ENCODE peak calls at places on chromosomes 1 and 21, in five cellular contexts. H is GM12878, K is HepG2, T is K562, Q is H1. C is an unnamed sample.

GRCh38 chr1:211928222-211928856 is 97.8 kb upstream of the LPGAT1 start:
- DNase-seq in H (no peak), K (peak), T (peak), Q (no peak), C (no peak)

GRCh38 chr1:182580736-182581135 is 8.3 kb downstream of the RNASEL start:
- DNase-seq in H (no peak), K (no peak), T (no peak), Q (no peak), C (no peak)

GRCh38 chr1:112509005-112509659 is 367 bp downstream of the WNT2B start:
- DNase-seq in H (no peak), K (no peak), T (no peak), Q (peak), C (no peak)

GRCh38 chr1:24743404-24744211 is 1.6 kb upstream of the CLIC4 start:
- DNase-seq in H (no peak), K (no peak), T (peak), Q (no peak), C (no peak)

GRCh38 chr1:231390071-231390470 is 32.0 kb downstream of the EGLN1 start:
- DNase-seq in H (no peak), K (no peak), T (no peak), Q (no peak), C (no peak)

GRCh38 chr1:26785611-26786436 is 1.9 kb upstream of the PIGV start:
- DNase-seq in H (no peak), K (no peak), T (peak), Q (no peak), C (no peak)

GRCh38 chr1:172637522-172637921 is 21.4 kb upstream of the FASLG start:
- DNase-seq in H (no peak), K (peak), T (peak), Q (no peak), C (no peak)

GRCh38 chr1:228276361-228276831 is 68.6 kb downstream of the OBSCN start:
- DNase-seq in H (no peak), K (no peak), T (no peak), Q (no peak), C (no peak)

GRCh38 chr1:118507391-118507790 is 322.4 kb upstream of the SPAG17 start:
- DNase-seq in H (no peak), K (no peak), T (no peak), Q (no peak), C (no peak)

GRCh38 chr1:110328274-110328673 is 10.9 kb upstream of the RBM15 start:
- DNase-seq in H (no peak), K (no peak), T (peak), Q (no peak), C (no peak)

GRCh38 chr21:30552782-30553181 is 8.3 kb downstream of the KRTAP19-7 start:
- DNase-seq in H (no peak), K (no peak), T (no peak), Q (no peak), C (no peak)

GRCh38 chr1:104780470-104781078 is 1030.9 kb downstream of the AMY1C start:
- DNase-seq in H (no peak), K (peak), T (peak), Q (no peak), C (peak)

GRCh38 chr1:236066054-236066453 is 1.2 kb upstream of the NID1 start:
- DNase-seq in H (no peak), K (no peak), T (no peak), Q (no peak), C (no peak)

GRCh38 chr1:176691251-176692228 is 228.6 kb downstream of the PAPPA2 start:
- DNase-seq in H (peak), K (peak), T (peak), Q (no peak), C (peak)

GRCh38 chr1:24898152-24898908 is 31.7 kb downstream of the RUNX3 start:
- DNase-seq in H (no peak), K (no peak), T (peak), Q (peak), C (peak)

GRCh38 chr1:153678519-153679336 is at the start of gene NPR1:
- DNase-seq in H (no peak), K (no peak), T (no peak), Q (peak), C (peak)

GRCh38 chr1:164673584-164674214 is 114.7 kb downstream of the PBX1 start:
- DNase-seq in H (no peak), K (peak), T (peak), Q (peak), C (peak)

GRCh38 chr1:203063287-203063686 is 22.5 kb downstream of the MYOG start:
- DNase-seq in H (no peak), K (no peak), T (no peak), Q (no peak), C (no peak)

GRCh38 chr1:248756151-248756550 is 592 bp upstream of the LYPD8 start:
- DNase-seq in H (no peak), K (no peak), T (no peak), Q (no peak), C (no peak)

DNA sequence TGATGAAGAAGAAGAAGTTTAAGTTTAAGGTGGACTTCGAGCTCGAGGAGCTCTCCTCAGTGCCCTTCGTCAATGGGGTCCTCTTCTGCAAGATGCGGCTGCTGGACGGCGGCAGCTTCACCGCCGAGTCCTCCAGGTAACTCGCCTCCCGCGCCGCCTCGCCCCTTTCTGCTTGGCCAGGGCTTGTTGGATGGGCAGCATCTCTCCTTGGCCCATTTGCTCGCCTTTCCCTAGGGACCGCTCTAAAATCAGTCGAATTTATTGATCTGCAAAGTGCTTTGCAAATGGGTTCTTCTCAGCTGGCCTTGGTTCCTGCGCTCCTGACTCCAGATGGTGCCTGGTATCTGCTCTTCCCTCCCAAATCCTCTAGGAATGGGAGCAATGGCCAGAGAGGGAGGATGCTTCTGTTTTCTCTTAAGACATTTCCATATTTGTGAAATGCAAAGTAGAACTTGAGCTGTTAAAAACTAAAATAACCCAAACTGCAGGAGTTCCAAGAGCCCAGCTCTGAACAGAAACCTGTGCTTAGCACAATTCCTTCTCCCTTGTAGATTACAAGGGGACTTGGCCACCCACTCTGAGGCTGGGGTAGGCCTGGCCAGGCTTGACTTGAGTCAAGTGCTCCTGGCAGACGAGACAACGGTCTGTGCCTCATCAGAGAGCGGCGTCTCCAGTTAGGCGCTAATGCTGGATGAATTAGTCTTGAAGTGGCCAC is 687 bp downstream of the EEIG2 start:
- DNase-seq in H (no peak), K (peak), T (peak), Q (peak), C (peak)
- TF ChIP-seq KDM1A in H (no peak), K (no peak), T (no peak), Q (no peak), C (no peak)

GRCh38 chr1:181504294-181505115 is 21.2 kb downstream of the CACNA1E start:
- DNase-seq in H (peak), K (peak), T (peak), Q (peak), C (peak)
- TF ChIP-seq KDM1A in H (no peak), K (no peak), T (no peak), Q (no peak), C (no peak)

GRCh38 chr1:30920827-30921226 is 12.3 kb upstream of the SDC3 start:
- DNase-seq in H (no peak), K (no peak), T (no peak), Q (no peak), C (no peak)
- TF ChIP-seq KDM1A in H (no peak), K (no peak), T (no peak), Q (no peak), C (no peak)

GRCh38 chr21:42684109-42684916 is 30.9 kb downstream of the PDE9A start:
- DNase-seq in H (no peak), K (no peak), T (no peak), Q (no peak), C (no peak)
- TF ChIP-seq KDM1A in H (no peak), K (no peak), T (no peak), Q (no peak), C (no peak)

GRCh38 chr1:234896477-234897364 is 231.9 kb downstream of the TOMM20 start:
- DNase-seq in H (no peak), K (no peak), T (no peak), Q (no peak), C (no peak)

GRCh38 chr1:234890694-234891093 is 237.9 kb downstream of the TOMM20 start:
- DNase-seq in H (no peak), K (no peak), T (no peak), Q (no peak), C (no peak)

GRCh38 chr1:234891427-234891826 is 237.2 kb downstream of the TOMM20 start:
- DNase-seq in H (no peak), K (peak), T (no peak), Q (no peak), C (no peak)

GRCh38 chr1:234893359-234893724 is 235.3 kb downstream of the TOMM20 start:
- DNase-seq in H (no peak), K (no peak), T (no peak), Q (no peak), C (no peak)

GRCh38 chr1:234893725-234894630 is 234.7 kb downstream of the TOMM20 start:
- DNase-seq in H (no peak), K (peak), T (peak), Q (no peak), C (no peak)
- TF ChIP-seq KDM1A in H (no peak), K (no peak), T (no peak), Q (no peak), C (no peak)

GRCh38 chr1:229410370-229410691 is 23.6 kb downstream of the ACTA1 start:
- DNase-seq in H (no peak), K (no peak), T (no peak), Q (no peak), C (no peak)
- TF ChIP-seq KDM1A in H (no peak), K (no peak), T (no peak), Q (no peak), C (no peak)

GRCh38 chr1:54812801-54813478 is 11.8 kb upstream of the TTC22 start:
- DNase-seq in H (peak), K (no peak), T (no peak), Q (peak), C (no peak)
- TF ChIP-seq KDM1A in H (no peak), K (no peak), T (no peak), Q (no peak), C (no peak)

GRCh38 chr1:10796029-10796944 is at the start of gene CASZ1:
- DNase-seq in H (no peak), K (peak), T (peak), Q (peak), C (peak)
- TF ChIP-seq KDM1A in H (no peak), K (no peak), T (no peak), Q (no peak), C (no peak)

DNA sequence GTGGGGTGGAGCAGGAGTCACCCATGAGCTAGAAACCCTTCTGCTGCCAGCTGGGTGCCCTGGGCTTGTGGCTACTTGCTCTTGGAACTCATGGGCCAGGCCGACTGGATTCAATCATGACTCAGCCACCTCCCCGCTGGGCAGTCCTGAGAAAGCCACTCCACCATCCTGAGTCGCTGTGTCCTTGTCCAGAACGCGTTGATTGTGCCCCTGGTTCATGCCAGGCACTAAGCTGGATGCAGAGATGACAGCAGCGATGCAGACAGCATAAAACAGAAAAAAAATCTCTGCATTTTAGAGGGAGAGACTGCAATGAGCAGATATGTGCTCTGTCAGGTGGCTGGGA is 10.6 kb downstream of the PADI1 start:
- DNase-seq in H (no peak), K (no peak), T (no peak), Q (no peak), C (no peak)
- TF ChIP-seq KDM1A in H (no peak), K (no peak), T (no peak), Q (no peak), C (no peak)

GRCh38 chr1:11650331-11650991 is 3.8 kb downstream of the FBXO2 start:
- DNase-seq in H (no peak), K (no peak), T (peak), Q (peak), C (peak)
- TF ChIP-seq KDM1A in H (no peak), K (no peak), T (peak), Q (peak), C (no peak)

C was measured in A549.